ENCODE peak calls at places on chromosomes 6 and 20, in four cellular contexts. N is mesendoderm, U is neuronal stem cell, Y is IMR-90. L is an unnamed sample.

GRCh38 chr20:17934141-17934862 is 34.3 kb downstream of the SNX5 start:
- DNase-seq in U (no peak), N (no peak), Y (no peak), L (no peak)

GRCh38 chr6:80143312-80143960 is 37.0 kb downstream of the BCKDHB start:
- DNase-seq in U (no peak), Y (peak), N (no peak), L (peak)

GRCh38 chr20:50278684-50279531 is 88.3 kb downstream of the CEBPB start:
- DNase-seq in N (no peak), U (no peak), Y (no peak), L (peak)

GRCh38 chr6:132298344-132298949 is 102.8 kb downstream of the MOXD1 start:
- DNase-seq in N (peak), U (no peak), Y (peak), L (peak)

GRCh38 chr6:138234363-138234762 is 16.1 kb upstream of the PBOV1 start:
- DNase-seq in Y (no peak), N (no peak), U (no peak), L (no peak)

GRCh38 chr6:23170044-23170443 is 600.7 kb downstream of the HDGFL1 start:
- DNase-seq in N (no peak), Y (no peak), U (no peak), L (no peak)

GRCh38 chr6:7532232-7532631 is 9.2 kb upstream of the DSP start:
- DNase-seq in Y (no peak), U (no peak), N (peak), L (no peak)

GRCh38 chr20:23205656-23206055 is 119.5 kb upstream of the CD93 start:
- DNase-seq in U (peak), Y (peak), N (no peak), L (no peak)

DNA sequence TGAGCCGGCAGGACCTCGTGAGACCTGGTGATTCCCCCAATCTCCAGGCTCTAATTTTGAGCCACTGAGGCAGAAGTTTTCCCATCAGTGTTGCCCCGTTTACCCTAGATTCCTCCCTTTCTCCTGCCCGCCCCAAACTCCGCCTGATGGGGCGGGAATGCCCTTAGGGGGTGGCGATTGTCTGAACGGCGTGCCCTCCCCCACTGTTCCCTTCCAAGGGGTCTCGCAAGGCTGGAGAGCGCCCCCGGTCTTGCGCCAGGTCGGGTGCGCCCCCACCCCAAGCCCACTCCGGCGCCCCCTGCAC is 495 bp downstream of the ZFP64 start:
- DNase-seq in U (no peak), Y (peak), N (no peak), L (peak)
- H3K4ac ChIP-seq in U (no peak), Y (peak), N (peak), L (peak)

GRCh38 chr20:25324412-25324811 is 66.2 kb downstream of the ABHD12 start:
- DNase-seq in Y (no peak), N (no peak), U (no peak), L (no peak)

GRCh38 chr20:25325997-25326396 is 64.6 kb downstream of the ABHD12 start:
- DNase-seq in N (no peak), Y (no peak), U (no peak), L (no peak)

GRCh38 chr20:25325073-25325472 is 65.6 kb downstream of the ABHD12 start:
- DNase-seq in N (no peak), Y (no peak), U (no peak), L (no peak)

GRCh38 chr20:25327521-25328235 is 63.0 kb downstream of the ABHD12 start:
- DNase-seq in Y (peak), U (no peak), N (no peak), L (no peak)

GRCh38 chr20:25328954-25329498 is 61.6 kb downstream of the ABHD12 start:
- DNase-seq in Y (no peak), N (no peak), U (no peak), L (no peak)
- H3K4ac ChIP-seq in Y (no peak), N (no peak), U (no peak), L (no peak)

GRCh38 chr20:62062661-62063600 is 2.8 kb downstream of the TAF4 start:
- DNase-seq in U (no peak), Y (no peak), N (no peak), L (no peak)
- H3K4ac ChIP-seq in U (no peak), Y (no peak), N (no peak), L (no peak)

DNA sequence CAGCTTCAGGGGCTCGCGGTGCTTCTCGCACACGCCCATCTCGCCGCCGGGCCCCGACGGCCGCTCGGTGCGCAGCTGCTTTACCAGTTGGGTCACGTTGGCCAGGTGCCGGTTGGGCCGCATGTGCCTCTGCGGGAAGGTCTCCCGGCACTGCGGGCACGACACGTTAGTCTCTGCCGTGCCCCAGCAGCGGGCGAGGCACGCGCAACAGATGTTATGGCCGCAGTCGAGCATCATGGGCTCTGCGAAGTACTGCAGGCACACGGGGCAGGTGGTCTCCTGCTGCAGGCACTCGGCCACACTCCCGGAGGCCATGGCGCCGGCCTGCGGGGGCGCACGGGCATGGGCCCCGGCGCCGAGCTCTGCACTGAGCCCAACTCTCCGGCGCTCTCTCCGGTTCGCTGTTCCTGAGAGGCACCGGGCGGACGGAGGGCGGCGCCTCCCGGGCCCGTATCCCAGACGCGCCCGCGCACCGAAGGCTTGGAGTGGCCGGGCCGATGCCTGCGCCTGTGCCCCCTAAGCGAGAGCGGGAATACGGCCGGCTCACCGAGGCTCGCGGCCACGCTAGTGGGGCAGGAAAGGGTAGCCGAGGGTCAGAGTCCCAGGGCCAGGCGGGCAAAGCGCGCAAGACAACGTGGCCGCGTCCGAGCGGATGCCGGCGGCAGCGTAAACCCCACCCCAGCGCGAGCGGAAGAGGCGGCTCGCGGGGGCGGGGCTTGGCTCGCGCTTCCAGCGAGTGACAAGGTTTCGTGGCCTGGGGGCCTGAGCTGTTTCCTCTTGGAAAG is at the start of gene TRIM27:
- DNase-seq in U (peak), N (peak), Y (peak), L (peak)
- H3K4ac ChIP-seq in U (peak), N (peak), Y (peak), L (peak)

GRCh38 chr6:159761135-159761872 is 541 bp upstream of the ACAT2 start:
- DNase-seq in N (peak), Y (no peak), U (peak), L (peak)
- H3K4ac ChIP-seq in N (peak), Y (peak), U (no peak), L (peak)

GRCh38 chr20:62151835-62152364 is 8.3 kb downstream of the SS18L1 start:
- DNase-seq in Y (no peak), U (no peak), N (no peak), L (no peak)
- H3K4ac ChIP-seq in Y (no peak), U (no peak), N (no peak), L (no peak)

GRCh38 chr6:166999845-167000253 is 652 bp downstream of the CEP43 start:
- DNase-seq in N (peak), Y (no peak), U (no peak), L (peak)
- H3K4ac ChIP-seq in N (peak), Y (peak), U (no peak), L (peak)

DNA sequence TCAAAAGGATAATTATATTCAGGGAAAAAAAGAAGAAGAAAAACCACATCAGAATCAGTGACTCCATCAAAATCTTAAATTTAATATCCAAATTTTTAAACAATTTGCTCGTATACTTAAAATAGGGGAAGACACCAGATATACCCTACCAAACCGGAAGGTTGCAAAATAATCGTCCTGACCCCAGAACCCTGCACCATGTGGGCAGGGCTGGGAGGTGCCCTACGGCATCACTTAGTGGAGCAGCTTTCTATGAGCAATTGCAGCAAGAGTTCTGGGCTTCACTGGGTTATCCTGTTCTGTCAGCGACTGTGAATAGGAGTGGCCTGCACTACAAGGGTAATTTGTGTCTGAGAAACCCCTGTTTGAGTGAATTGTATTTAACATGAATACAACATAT is 73.9 kb upstream of the INSM1 start:
- DNase-seq in N (no peak), U (no peak), Y (no peak), L (no peak)
- H3K4ac ChIP-seq in N (no peak), U (no peak), Y (no peak), L (no peak)